ENCODE peak calls at places on chromosome 19, in seven cellular contexts. D, I, U, L, F, X and V are unnamed samples.
A peak's percentile ranks its signal among the peaks of the same experiment; 100 is the strongest.

GRCh38 chr19:38425810-38426466 is at the start of gene RASGRP4:
- DNase-seq in D (peak; percentile 66), I (no peak), U (peak; percentile 43), L (peak; percentile 32), F (no peak), X (no peak), V (no peak)

GRCh38 chr19:36182612-36183454 is 30.6 kb upstream of the COX7A1 start:
- DNase-seq in D (no peak), I (peak; percentile 16), U (no peak), L (no peak), F (no peak), X (no peak), V (no peak)

GRCh38 chr19:5261151-5261890 is 79.3 kb downstream of the PTPRS start:
- DNase-seq in D (peak; percentile 42), I (no peak), U (no peak), L (no peak), F (no peak), X (no peak), V (no peak)

GRCh38 chr19:5828661-5829566 is 10.6 kb downstream of the FUT6 start:
- DNase-seq in D (no peak), I (no peak), U (peak; percentile 54), L (no peak), F (no peak), X (peak; percentile 89), V (no peak)

GRCh38 chr19:42117076-42117475 is 15.2 kb downstream of the POU2F2 start:
- DNase-seq in D (peak; percentile 32), I (no peak), U (no peak), L (no peak), F (no peak), X (no peak), V (no peak)

GRCh38 chr19:45913874-45914830 is at the start of gene NANOS2:
- DNase-seq in D (peak; percentile 58), I (no peak), U (peak; percentile 34), L (no peak), F (no peak), X (no peak), V (no peak)

GRCh38 chr19:35868172-35868822 is at the start of gene APLP1:
- DNase-seq in D (peak; percentile 68), I (no peak), U (peak; percentile 81), L (peak; percentile 66), F (no peak), X (peak; percentile 92), V (no peak)

GRCh38 chr19:35716985-35717664 is 678 bp upstream of the KMT2B start:
- DNase-seq in D (peak; percentile 93), I (peak; percentile 92), U (peak; percentile 96), L (peak; percentile 94), F (peak; percentile 97), X (peak; percentile 98), V (peak; percentile 98)

GRCh38 chr19:47280183-47280797 is 5.6 kb downstream of the INAFM1 start:
- DNase-seq in D (no peak), I (peak; percentile 35), U (no peak), L (no peak), F (no peak), X (peak; percentile 51), V (no peak)

GRCh38 chr19:15324791-15325519 is 7.4 kb downstream of the BRD4 start:
- DNase-seq in D (no peak), I (no peak), U (peak; percentile 20), L (peak; percentile 43), F (no peak), X (no peak), V (peak; percentile 39)

GRCh38 chr19:36686365-36687213 is 823 bp upstream of the ZNF567 start:
- DNase-seq in D (peak; percentile 54), I (peak; percentile 16), U (peak; percentile 26), L (no peak), F (no peak), X (no peak), V (no peak)

GRCh38 chr19:54172413-54172763 is 572 bp downstream of the TMC4 start:
- DNase-seq in D (no peak), I (no peak), U (no peak), L (peak; percentile 66), F (no peak), X (no peak), V (no peak)

GRCh38 chr19:17869114-17869608 is 2.6 kb upstream of the SLC5A5 start:
- DNase-seq in D (no peak), I (no peak), U (no peak), L (no peak), F (no peak), X (peak; percentile 14), V (no peak)

GRCh38 chr19:41934849-41935374 is 6.7 kb upstream of the ERFL start:
- DNase-seq in D (peak; percentile 75), I (peak; percentile 56), U (peak; percentile 63), L (peak; percentile 85), F (no peak), X (peak; percentile 93), V (no peak)

DNA sequence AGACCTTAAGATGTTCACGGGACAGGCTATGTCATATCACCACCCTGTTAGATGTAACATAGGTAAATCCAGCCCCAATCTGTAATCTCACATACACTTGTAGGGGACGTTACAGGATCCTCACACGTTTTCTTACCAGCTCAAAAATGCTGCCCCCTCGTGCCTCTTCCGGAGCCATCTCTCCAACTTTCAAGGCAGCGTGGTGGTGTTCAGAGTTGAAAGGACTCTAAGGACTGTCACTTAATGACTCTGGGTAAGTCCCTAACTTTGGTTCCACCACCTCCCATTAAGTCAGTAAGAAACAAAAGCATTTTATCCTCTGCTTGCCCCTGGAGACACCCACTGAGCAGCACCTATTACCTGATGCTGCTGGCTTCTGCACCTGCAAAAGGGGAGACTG is 4.4 kb downstream of the MED26 start:
- DNase-seq in D (peak; percentile 8), I (no peak), U (no peak), L (no peak), F (no peak), X (no peak), V (no peak)
- TF ChIP-seq CTCF in D (no peak), I (no peak), U (no peak), L (no peak), F (no peak), X (no peak), V (no peak)

DNA sequence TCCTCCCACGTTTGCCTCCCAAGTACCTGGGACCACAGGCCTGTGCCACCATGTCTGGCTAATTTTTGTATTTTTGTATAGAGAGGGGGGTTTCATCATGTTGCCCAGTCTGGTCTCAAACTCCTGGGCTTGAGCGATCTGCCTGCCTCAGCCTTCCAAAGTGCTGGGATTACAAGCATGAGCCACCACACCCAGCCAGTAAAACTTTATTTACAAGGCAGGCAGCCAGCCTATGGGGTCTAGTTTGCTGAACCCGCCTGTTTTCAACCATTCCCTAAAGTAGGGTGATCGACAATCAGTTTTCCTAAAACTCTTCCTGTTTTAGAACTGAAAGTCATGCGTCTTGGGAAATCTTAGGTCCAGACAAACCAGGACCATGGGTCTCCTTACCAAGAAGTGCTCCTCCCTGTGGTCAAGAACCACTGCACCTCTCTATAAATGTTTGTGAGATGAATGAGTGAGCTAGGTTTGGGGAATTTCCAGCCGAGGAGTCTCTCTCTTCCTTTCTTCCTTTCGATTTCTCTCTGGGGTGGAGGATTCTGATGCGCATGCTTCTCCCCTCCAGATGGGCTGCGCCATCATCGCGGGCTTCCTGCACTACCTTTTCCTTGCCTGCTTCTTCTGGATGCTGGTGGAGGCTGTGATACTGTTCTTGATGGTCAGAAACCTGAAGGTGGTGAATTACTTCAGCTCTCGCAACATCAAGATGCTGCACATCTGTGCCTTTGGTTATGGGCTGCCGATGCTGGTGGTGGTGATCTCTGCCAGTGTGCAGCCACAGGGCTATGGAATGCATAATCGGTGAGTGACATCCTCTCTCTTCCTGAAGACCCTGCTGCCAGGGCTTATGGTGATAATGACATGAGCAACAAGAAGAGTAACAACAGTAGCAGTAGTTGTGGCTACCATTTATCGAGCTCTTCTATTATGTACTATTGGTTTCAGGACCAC is 38.7 kb downstream of the ADGRE1 start:
- DNase-seq in D (no peak), I (no peak), U (no peak), L (no peak), F (no peak), X (no peak), V (no peak)
- TF ChIP-seq CTCF in D (no peak), I (no peak), U (no peak), L (no peak), F (no peak), X (peak; percentile 64), V (no peak)

GRCh38 chr19:12834976-12835757 is 788 bp upstream of the RTBDN start:
- DNase-seq in D (peak; percentile 57), I (no peak), U (peak; percentile 19), L (peak; percentile 47), F (no peak), X (peak; percentile 85), V (no peak)

GRCh38 chr19:12834418-12834943 is at the start of gene RTBDN:
- DNase-seq in D (peak; percentile 12), I (no peak), U (no peak), L (no peak), F (no peak), X (no peak), V (no peak)

GRCh38 chr19:12833418-12833746 is 997 bp downstream of the RTBDN start:
- DNase-seq in D (no peak), I (no peak), U (no peak), L (no peak), F (no peak), X (peak; percentile 36), V (no peak)

GRCh38 chr19:12836529-12836863 is 1.8 kb upstream of the MAST1 start:
- DNase-seq in D (no peak), I (no peak), U (no peak), L (no peak), F (no peak), X (no peak), V (no peak)

GRCh38 chr19:12833747-12834417 is 497 bp downstream of the RTBDN start:
- DNase-seq in D (no peak), I (no peak), U (peak; percentile 22), L (peak; percentile 39), F (no peak), X (peak; percentile 90), V (no peak)
- TF ChIP-seq CTCF in D (no peak), I (no peak), U (no peak), L (no peak), F (no peak), X (peak; percentile 12), V (no peak)

GRCh38 chr19:57830071-57830602 is at the start of gene ZNF587B:
- DNase-seq in D (peak; percentile 84), I (peak; percentile 57), U (peak; percentile 78), L (peak; percentile 63), F (no peak), X (peak; percentile 50), V (no peak)
- TF ChIP-seq CTCF in D (peak; percentile 39), I (peak; percentile 6), U (peak; percentile 52), L (peak; percentile 40), F (peak; percentile 44), X (peak; percentile 42), V (peak; percentile 78)

GRCh38 chr19:56076413-56076998 is 44.6 kb downstream of the ZNF787 start:
- DNase-seq in D (no peak), I (peak; percentile 57), U (no peak), L (peak; percentile 68), F (no peak), X (peak; percentile 74), V (peak; percentile 41)

GRCh38 chr19:56069642-56070041 is 51.5 kb downstream of the ZNF787 start:
- DNase-seq in D (no peak), I (no peak), U (no peak), L (no peak), F (no peak), X (no peak), V (no peak)

GRCh38 chr19:56066152-56067023 is 54.7 kb downstream of the ZNF787 start:
- DNase-seq in D (peak; percentile 79), I (peak; percentile 38), U (peak; percentile 71), L (peak; percentile 69), F (no peak), X (peak; percentile 89), V (no peak)

GRCh38 chr19:56071151-56071550 is 49.9 kb downstream of the ZNF787 start:
- DNase-seq in D (no peak), I (no peak), U (no peak), L (no peak), F (no peak), X (peak; percentile 24), V (peak; percentile 34)
- TF ChIP-seq CTCF in D (no peak), I (peak; percentile 27), U (no peak), L (no peak), F (no peak), X (peak; percentile 42), V (peak; percentile 39)